ENCODE peak calls at places on chromosomes 12 and 14, in ten cellular contexts. One of them, this sample, is unnamed.

GRCh38 chr12:80374615-80375014 is 69.4 kb upstream of the PTPRQ start:
- DNase-seq in upper lobe of right lung: no peak
- DNase-seq in GM20000: no peak
- DNase-seq in neuronal stem cell: no peak
- DNase-seq in AG10803: no peak
- DNase-seq in type B pancreatic cell: no peak
- DNase-seq in HT1080: no peak
- DNase-seq in stimulated activated CD8-positive, alpha-beta memory T cell treated with anti-CD3 and anti-CD28 coated beads, Interleukin-15, amount 100 ng/mL, for 24 hours: no peak
- DNase-seq in stomach: no peak
- DNase-seq in GM03348: no peak
- DNase-seq in this sample: no peak

GRCh38 chr14:71891970-71892369 is 40.3 kb upstream of the RGS6 start:
- DNase-seq in upper lobe of right lung: no peak
- DNase-seq in GM20000: no peak
- DNase-seq in neuronal stem cell: no peak
- DNase-seq in AG10803: no peak
- DNase-seq in type B pancreatic cell: no peak
- DNase-seq in HT1080: no peak
- DNase-seq in stimulated activated CD8-positive, alpha-beta memory T cell treated with anti-CD3 and anti-CD28 coated beads, Interleukin-15, amount 100 ng/mL, for 24 hours: no peak
- DNase-seq in stomach: no peak
- DNase-seq in GM03348: no peak
- DNase-seq in this sample: no peak

GRCh38 chr14:90287791-90288190 is 31.4 kb downstream of the PSMC1 start:
- DNase-seq in upper lobe of right lung: peak; percentile 40
- DNase-seq in GM20000: no peak
- DNase-seq in neuronal stem cell: no peak
- DNase-seq in AG10803: no peak
- DNase-seq in type B pancreatic cell: no peak
- DNase-seq in HT1080: no peak
- DNase-seq in stimulated activated CD8-positive, alpha-beta memory T cell treated with anti-CD3 and anti-CD28 coated beads, Interleukin-15, amount 100 ng/mL, for 24 hours: no peak
- DNase-seq in stomach: no peak
- DNase-seq in GM03348: no peak
- DNase-seq in this sample: no peak

GRCh38 chr14:63713765-63714164 is 14.1 kb downstream of the SGPP1 start:
- DNase-seq in upper lobe of right lung: no peak
- DNase-seq in GM20000: no peak
- DNase-seq in neuronal stem cell: no peak
- DNase-seq in AG10803: peak; percentile 74
- DNase-seq in type B pancreatic cell: no peak
- DNase-seq in HT1080: peak; percentile 62
- DNase-seq in stimulated activated CD8-positive, alpha-beta memory T cell treated with anti-CD3 and anti-CD28 coated beads, Interleukin-15, amount 100 ng/mL, for 24 hours: no peak
- DNase-seq in stomach: no peak
- DNase-seq in GM03348: peak; percentile 68
- DNase-seq in this sample: peak; percentile 70

GRCh38 chr12:117967512-117967911 is 1.3 kb downstream of the KSR2 start:
- DNase-seq in upper lobe of right lung: no peak
- DNase-seq in GM20000: no peak
- DNase-seq in neuronal stem cell: no peak
- DNase-seq in AG10803: no peak
- DNase-seq in type B pancreatic cell: no peak
- DNase-seq in HT1080: no peak
- DNase-seq in stimulated activated CD8-positive, alpha-beta memory T cell treated with anti-CD3 and anti-CD28 coated beads, Interleukin-15, amount 100 ng/mL, for 24 hours: no peak
- DNase-seq in stomach: no peak
- DNase-seq in GM03348: no peak
- DNase-seq in this sample: no peak

GRCh38 chr14:105888151-105888550 is 361.8 kb downstream of the TMEM121 start:
- DNase-seq in upper lobe of right lung: no peak
- DNase-seq in GM20000: no peak
- DNase-seq in neuronal stem cell: no peak
- DNase-seq in AG10803: no peak
- DNase-seq in type B pancreatic cell: no peak
- DNase-seq in HT1080: no peak
- DNase-seq in stimulated activated CD8-positive, alpha-beta memory T cell treated with anti-CD3 and anti-CD28 coated beads, Interleukin-15, amount 100 ng/mL, for 24 hours: no peak
- DNase-seq in stomach: no peak
- DNase-seq in GM03348: no peak
- DNase-seq in this sample: no peak

GRCh38 chr12:132139912-132140311 is 4.2 kb downstream of the DDX51 start:
- DNase-seq in upper lobe of right lung: peak; percentile 45
- DNase-seq in GM20000: no peak
- DNase-seq in neuronal stem cell: no peak
- DNase-seq in AG10803: no peak
- DNase-seq in type B pancreatic cell: no peak
- DNase-seq in HT1080: no peak
- DNase-seq in stimulated activated CD8-positive, alpha-beta memory T cell treated with anti-CD3 and anti-CD28 coated beads, Interleukin-15, amount 100 ng/mL, for 24 hours: no peak
- DNase-seq in stomach: no peak
- DNase-seq in GM03348: no peak
- DNase-seq in this sample: no peak

GRCh38 chr14:92456215-92457017 is 57.2 kb upstream of the RIN3 start:
- DNase-seq in upper lobe of right lung: peak; percentile 81
- DNase-seq in GM20000: peak; percentile 68
- DNase-seq in neuronal stem cell: peak; percentile 48
- DNase-seq in AG10803: peak; percentile 76
- DNase-seq in type B pancreatic cell: peak; percentile 65
- DNase-seq in HT1080: peak; percentile 57
- DNase-seq in stimulated activated CD8-positive, alpha-beta memory T cell treated with anti-CD3 and anti-CD28 coated beads, Interleukin-15, amount 100 ng/mL, for 24 hours: no peak
- DNase-seq in stomach: peak; percentile 31
- DNase-seq in GM03348: peak; percentile 91
- DNase-seq in this sample: peak; percentile 90

GRCh38 chr12:59322473-59322872 is 273.4 kb upstream of the SLC16A7 start:
- DNase-seq in upper lobe of right lung: no peak
- DNase-seq in GM20000: no peak
- DNase-seq in neuronal stem cell: no peak
- DNase-seq in AG10803: no peak
- DNase-seq in type B pancreatic cell: no peak
- DNase-seq in HT1080: peak; percentile 1
- DNase-seq in stimulated activated CD8-positive, alpha-beta memory T cell treated with anti-CD3 and anti-CD28 coated beads, Interleukin-15, amount 100 ng/mL, for 24 hours: no peak
- DNase-seq in stomach: peak; percentile 70
- DNase-seq in GM03348: no peak
- DNase-seq in this sample: no peak

GRCh38 chr12:67394600-67394999 is 125.4 kb downstream of the CAND1 start:
- DNase-seq in upper lobe of right lung: no peak
- DNase-seq in GM20000: no peak
- DNase-seq in neuronal stem cell: no peak
- DNase-seq in AG10803: peak; percentile 63
- DNase-seq in type B pancreatic cell: no peak
- DNase-seq in HT1080: peak; percentile 27
- DNase-seq in stimulated activated CD8-positive, alpha-beta memory T cell treated with anti-CD3 and anti-CD28 coated beads, Interleukin-15, amount 100 ng/mL, for 24 hours: no peak
- DNase-seq in stomach: no peak
- DNase-seq in GM03348: peak; percentile 74
- DNase-seq in this sample: peak; percentile 90

GRCh38 chr14:76412501-76412900 is 36.6 kb downstream of the ESRRB start:
- DNase-seq in upper lobe of right lung: no peak
- DNase-seq in GM20000: no peak
- DNase-seq in neuronal stem cell: no peak
- DNase-seq in AG10803: no peak
- DNase-seq in type B pancreatic cell: no peak
- DNase-seq in HT1080: no peak
- DNase-seq in stimulated activated CD8-positive, alpha-beta memory T cell treated with anti-CD3 and anti-CD28 coated beads, Interleukin-15, amount 100 ng/mL, for 24 hours: no peak
- DNase-seq in stomach: no peak
- DNase-seq in GM03348: no peak
- DNase-seq in this sample: no peak

GRCh38 chr12:113886721-113887120 is 79.4 kb downstream of the RBM19 start:
- DNase-seq in upper lobe of right lung: no peak
- DNase-seq in GM20000: no peak
- DNase-seq in neuronal stem cell: no peak
- DNase-seq in AG10803: no peak
- DNase-seq in type B pancreatic cell: no peak
- DNase-seq in HT1080: no peak
- DNase-seq in stimulated activated CD8-positive, alpha-beta memory T cell treated with anti-CD3 and anti-CD28 coated beads, Interleukin-15, amount 100 ng/mL, for 24 hours: no peak
- DNase-seq in stomach: no peak
- DNase-seq in GM03348: no peak
- DNase-seq in this sample: no peak